ENCODE peak calls at places on chromosome X, in six cellular contexts. C, B, W, J, E and Q are unnamed samples. For H3K36me3, the result is how much of the 10 kb centered on the place peaks cover.

GRCh38 chrX:1813809-1814208 is 198.9 kb downstream of the ASMT start:
- DNase-seq in C (no peak), B (no peak), W (no peak), J (no peak), E (no peak), Q (no peak)

GRCh38 chrX:49071877-49072711 is 1.7 kb downstream of the PRAF2 start:
- DNase-seq in C (peak), B (no peak), W (peak), J (peak), E (peak), Q (peak)

GRCh38 chrX:47191806-47192401 is 1.7 kb upstream of the UBA1 start:
- DNase-seq in C (no peak), B (no peak), W (no peak), J (no peak), E (no peak), Q (peak)

GRCh38 chrX:68599256-68600152 is 48.0 kb upstream of the STARD8 start:
- DNase-seq in C (no peak), B (peak), W (no peak), J (no peak), E (no peak), Q (no peak)

GRCh38 chrX:136336623-136337022 is 35.9 kb downstream of the ADGRG4 start:
- DNase-seq in C (no peak), B (peak), W (no peak), J (no peak), E (no peak), Q (no peak)

GRCh38 chrX:74119016-74119910 is 184.7 kb upstream of the ZCCHC13 start:
- DNase-seq in C (no peak), B (peak), W (no peak), J (no peak), E (no peak), Q (no peak)

GRCh38 chrX:144219035-144219434 is 335.2 kb downstream of the UBE2NL start:
- DNase-seq in C (no peak), B (no peak), W (no peak), J (no peak), E (no peak), Q (no peak)

GRCh38 chrX:40094041-40094899 is 3.5 kb downstream of the BCOR start:
- DNase-seq in C (peak), B (peak), W (peak), J (peak), E (peak), Q (peak)

GRCh38 chrX:112731793-112732192 is 52.1 kb upstream of the LHFPL1 start:
- DNase-seq in C (no peak), B (no peak), W (no peak), J (no peak), E (no peak), Q (no peak)

GRCh38 chrX:39261446-39262147 is 460.3 kb downstream of the MID1IP1 start:
- DNase-seq in C (no peak), B (peak), W (no peak), J (no peak), E (no peak), Q (no peak)

GRCh38 chrX:72478351-72478750 is 94.3 kb downstream of the HDAC8 start:
- DNase-seq in C (no peak), B (no peak), W (no peak), J (no peak), E (no peak), Q (no peak)

GRCh38 chrX:30920271-30920670 is 31.2 kb upstream of the TAB3 start:
- DNase-seq in C (no peak), B (no peak), W (no peak), J (no peak), E (no peak), Q (no peak)

GRCh38 chrX:95860127-95860526 is 824.5 kb upstream of the DIAPH2 start:
- DNase-seq in C (no peak), B (no peak), W (no peak), J (no peak), E (no peak), Q (no peak)

GRCh38 chrX:14934423-14934822 is 61.2 kb downstream of the MOSPD2 start:
- DNase-seq in C (no peak), B (no peak), W (no peak), J (no peak), E (no peak), Q (no peak)

GRCh38 chrX:103831803-103832544 is at the start of gene RAB9B:
- DNase-seq in C (peak), B (peak), W (peak), J (peak), E (peak), Q (peak)

GRCh38 chrX:65596270-65596669 is 61.7 kb upstream of the LAS1L start:
- DNase-seq in C (no peak), B (peak), W (no peak), J (no peak), E (peak), Q (no peak)

GRCh38 chrX:120309873-120310730 is 1.2 kb downstream of the TMEM255A start:
- DNase-seq in C (peak), B (no peak), W (no peak), J (no peak), E (no peak), Q (no peak)

GRCh38 chrX:138875472-138875871 is 164.0 kb upstream of the FGF13 start:
- DNase-seq in C (no peak), B (no peak), W (no peak), J (no peak), E (no peak), Q (no peak)

GRCh38 chrX:152632445-152633097 is 5.1 kb upstream of the GABRQ start:
- DNase-seq in C (peak), B (peak), W (peak), J (no peak), E (peak), Q (no peak)

GRCh38 chrX:13430136-13430827 is 110.4 kb upstream of the ATXN3L start:
- DNase-seq in C (no peak), B (no peak), W (no peak), J (no peak), E (no peak), Q (no peak)

GRCh38 chrX:12581546-12581945 is 209.7 kb upstream of the PRPS2 start:
- DNase-seq in C (no peak), B (no peak), W (no peak), J (no peak), E (no peak), Q (no peak)

GRCh38 chrX:138492371-138492770 is 219.1 kb downstream of the FGF13 start:
- DNase-seq in C (no peak), B (no peak), W (no peak), J (no peak), E (no peak), Q (no peak)

GRCh38 chrX:98057176-98057575 is 1173.5 kb downstream of the RPA4 start:
- DNase-seq in C (no peak), B (no peak), W (no peak), J (no peak), E (no peak), Q (peak)

GRCh38 chrX:23704673-23705206 is 37.4 kb downstream of the PRDX4 start:
- DNase-seq in C (no peak), B (no peak), W (no peak), J (no peak), E (no peak), Q (no peak)
- H3K36me3 ChIP-seq in C (under half), B (under half), W (under half), J (under half), E (under half), Q (under half)

DNA sequence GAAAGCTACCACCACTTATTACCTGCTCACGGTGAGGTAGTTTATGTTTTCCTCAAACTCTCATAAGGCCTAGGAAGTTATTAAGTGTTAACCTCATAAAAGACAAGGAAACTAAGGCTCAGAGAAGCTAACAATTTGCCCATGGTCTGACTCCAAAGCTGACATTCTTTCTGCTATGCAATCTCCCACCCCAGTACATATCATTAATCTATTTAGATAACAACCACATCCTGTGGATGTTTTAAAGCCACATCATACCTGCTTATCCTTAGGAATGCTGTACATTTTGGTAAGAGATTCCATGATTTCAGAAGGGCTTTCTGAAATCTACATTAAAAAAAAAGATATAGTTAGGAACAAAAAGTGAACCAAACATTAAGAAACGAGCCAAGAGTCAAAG is 55.4 kb downstream of the HUWE1 start:
- DNase-seq in C (no peak), B (peak), W (no peak), J (no peak), E (no peak), Q (no peak)
- H3K36me3 ChIP-seq in C (under half), B (under half), W (under half), J (under half), E (under half), Q (under half)

GRCh38 chrX:16739574-16739973 is 20.2 kb downstream of the SYAP1 start:
- DNase-seq in C (no peak), B (peak), W (no peak), J (no peak), E (no peak), Q (no peak)
- H3K36me3 ChIP-seq in C (under half), B (under half), W (under half), J (under half), E (under half), Q (under half)

DNA sequence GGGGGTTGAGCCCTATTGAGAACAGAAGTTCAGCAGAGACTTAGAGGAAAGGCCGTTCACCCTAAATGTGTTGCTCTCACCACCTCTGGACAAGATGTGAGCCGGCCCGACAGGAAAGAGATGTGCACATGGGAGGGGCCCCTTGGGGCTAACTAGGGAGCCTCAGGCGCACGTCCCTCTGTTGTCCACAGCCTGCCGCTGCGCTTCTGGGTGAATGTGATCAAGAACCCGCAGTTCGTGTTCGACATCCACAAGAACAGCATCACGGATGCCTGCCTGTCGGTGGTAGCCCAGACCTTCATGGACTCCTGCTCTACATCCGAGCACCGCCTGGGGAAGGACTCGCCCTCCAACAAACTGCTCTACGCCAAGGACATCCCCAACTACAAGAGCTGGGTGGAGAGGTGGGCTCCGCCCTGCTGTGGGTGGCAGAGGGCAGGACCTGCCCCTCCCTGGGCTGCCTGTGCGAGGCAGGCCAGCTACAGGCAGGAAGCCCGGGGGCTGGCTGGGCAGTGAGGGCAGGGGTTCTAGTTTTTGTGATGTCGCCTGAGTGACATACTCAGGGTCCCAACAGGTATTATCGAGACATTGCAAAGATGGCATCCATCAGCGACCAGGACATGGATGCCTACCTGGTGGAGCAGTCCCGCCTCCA is 8.0 kb downstream of the LAGE3 start:
- DNase-seq in C (no peak), B (no peak), W (no peak), J (no peak), E (no peak), Q (no peak)
- H3K36me3 ChIP-seq in C (under half), B (half or more), W (under half), J (under half), E (under half), Q (under half)